ENCODE peak calls at places on chromosome 2, in five cellular contexts. X is activated T-cell treated with anti-CD3 and anti-CD28 coated beads, Interleukin-2, amount 50 U/mL, for 1 hour; A is AG09319; F is nucleus accumbens; I is lung microvascular endothelial cell. Y is an unnamed sample.

GRCh38 chr2:33671198-33671597 is 72.1 kb upstream of the FAM98A start:
- DNase-seq in X (no peak), A (no peak), F (no peak), I (no peak), Y (no peak)

GRCh38 chr2:109611467-109612095 is 2.2 kb downstream of the SEPTIN10 start:
- DNase-seq in X (no peak), A (peak; percentile 68), F (no peak), I (peak; percentile 28), Y (no peak)

GRCh38 chr2:1809726-1810125 is 65.4 kb upstream of the PXDN start:
- DNase-seq in X (no peak), A (no peak), F (no peak), I (no peak), Y (no peak)

GRCh38 chr2:157874278-157874825 is 1.8 kb downstream of the ACVR1 start:
- DNase-seq in X (no peak), A (no peak), F (no peak), I (peak; percentile 33), Y (no peak)

GRCh38 chr2:177635696-177636095 is 243.1 kb downstream of the AGPS start:
- DNase-seq in X (no peak), A (no peak), F (no peak), I (no peak), Y (no peak)

GRCh38 chr2:105886029-105886454 is 141.3 kb downstream of the NCK2 start:
- DNase-seq in X (no peak), A (peak; percentile 27), F (no peak), I (no peak), Y (no peak)

GRCh38 chr2:113342650-113343049 is 63.9 kb upstream of the PAX8 start:
- DNase-seq in X (no peak), A (no peak), F (no peak), I (no peak), Y (no peak)

GRCh38 chr2:129761569-129762021 is 217.9 kb upstream of the RAB6C start:
- DNase-seq in X (no peak), A (no peak), F (no peak), I (no peak), Y (no peak)

GRCh38 chr2:200742426-200742825 is 69.3 kb upstream of the BZW1 start:
- DNase-seq in X (no peak), A (peak; percentile 52), F (no peak), I (peak; percentile 66), Y (no peak)

GRCh38 chr2:54387592-54387991 is 68.5 kb upstream of the SPTBN1 start:
- DNase-seq in X (no peak), A (no peak), F (no peak), I (no peak), Y (no peak)